ENCODE peak calls at places on chromosomes 1 and 21, in nine cellular contexts. T is fibroblast of pulmonary artery; J is CD8-positive, alpha-beta T cell; W is foreskin fibroblast; N is astrocyte of the spinal cord; X is fibroblast of the aortic adventitia; Z is sigmoid colon; K is ovary; B is RWPE1. U is an unnamed sample.

GRCh38 chr21:46080171-46081021 is 17.5 kb upstream of the COL6A2 start:
- DNase-seq in T (no peak), J (peak), W (peak), N (no peak), X (no peak), Z (peak), K (peak), B (no peak), U (no peak)

GRCh38 chr1:171641076-171641864 is 11.2 kb downstream of the MYOC start:
- DNase-seq in T (no peak), J (no peak), W (no peak), N (no peak), X (no peak), Z (no peak), K (no peak), B (no peak), U (no peak)

GRCh38 chr1:33719771-33720670 is 143.9 kb upstream of the HMGB4 start:
- DNase-seq in T (no peak), J (peak), W (no peak), N (peak), X (peak), Z (no peak), K (no peak), B (no peak), U (no peak)

GRCh38 chr1:89635825-89636815 is 3.2 kb downstream of the LRRC8C start:
- DNase-seq in T (peak), J (no peak), W (peak), N (peak), X (peak), Z (no peak), K (no peak), B (peak), U (no peak)

GRCh38 chr1:47436979-47437517 is 796 bp upstream of the FOXD2 start:
- DNase-seq in T (peak), J (no peak), W (peak), N (peak), X (peak), Z (no peak), K (no peak), B (peak), U (no peak)

GRCh38 chr21:27212444-27212843 is 245.6 kb upstream of the ADAMTS5 start:
- DNase-seq in T (no peak), J (no peak), W (no peak), N (no peak), X (peak), Z (no peak), K (no peak), B (no peak), U (no peak)

GRCh38 chr1:166170075-166170474 is 3.3 kb upstream of the FAM78B start:
- DNase-seq in T (no peak), J (no peak), W (no peak), N (no peak), X (no peak), Z (no peak), K (no peak), B (no peak), U (no peak)

GRCh38 chr1:108829498-108829916 is 27.4 kb downstream of the AKNAD1 start:
- DNase-seq in T (no peak), J (no peak), W (peak), N (peak), X (no peak), Z (no peak), K (no peak), B (no peak), U (no peak)

GRCh38 chr1:28296401-28297220 is 32.2 kb upstream of the MED18 start:
- DNase-seq in T (peak), J (no peak), W (no peak), N (peak), X (no peak), Z (peak), K (peak), B (no peak), U (peak)

GRCh38 chr1:195550071-195550862 is 1058.0 kb downstream of the KCNT2 start:
- DNase-seq in T (no peak), J (no peak), W (no peak), N (no peak), X (no peak), Z (no peak), K (no peak), B (no peak), U (no peak)

GRCh38 chr1:13764933-13765332 is 64.9 kb downstream of the PRDM2 start:
- DNase-seq in T (no peak), J (no peak), W (no peak), N (no peak), X (no peak), Z (no peak), K (no peak), B (no peak), U (no peak)

GRCh38 chr1:218613105-218613504 is 268.0 kb downstream of the TGFB2 start:
- DNase-seq in T (no peak), J (no peak), W (no peak), N (no peak), X (no peak), Z (no peak), K (no peak), B (no peak), U (no peak)

GRCh38 chr21:23111070-23111605 is 2112.9 kb downstream of the NCAM2 start:
- DNase-seq in T (no peak), J (no peak), W (no peak), N (no peak), X (no peak), Z (no peak), K (no peak), B (no peak), U (no peak)

GRCh38 chr1:205298191-205298994 is 23.2 kb downstream of the NUAK2 start:
- DNase-seq in T (peak), J (no peak), W (peak), N (peak), X (peak), Z (no peak), K (no peak), B (peak), U (no peak)

GRCh38 chr1:72284084-72284397 is 1.7 kb upstream of the NEGR1 start:
- DNase-seq in T (no peak), J (no peak), W (no peak), N (peak), X (no peak), Z (no peak), K (no peak), B (peak), U (no peak)

GRCh38 chr1:160885080-160885479 is at the start of gene ITLN1:
- DNase-seq in T (no peak), J (no peak), W (no peak), N (no peak), X (no peak), Z (no peak), K (no peak), B (no peak), U (no peak)

GRCh38 chr21:38773108-38774061 is 32.3 kb upstream of the ETS2 start:
- DNase-seq in T (peak), J (no peak), W (peak), N (peak), X (peak), Z (no peak), K (no peak), B (peak), U (no peak)

GRCh38 chr1:4219111-4219510 is 319.0 kb upstream of the C1orf174 start:
- DNase-seq in T (no peak), J (no peak), W (no peak), N (no peak), X (no peak), Z (no peak), K (no peak), B (no peak), U (no peak)

GRCh38 chr1:25520446-25521061 is 22.9 kb upstream of the LDLRAP1 start:
- DNase-seq in T (peak), J (peak), W (peak), N (peak), X (peak), Z (peak), K (peak), B (peak), U (peak)

GRCh38 chr1:96409087-96409486 is 312.5 kb upstream of the PTBP2 start:
- DNase-seq in T (no peak), J (no peak), W (no peak), N (no peak), X (no peak), Z (no peak), K (no peak), B (no peak), U (no peak)

GRCh38 chr1:212234431-212235298 is 50.5 kb upstream of the PPP2R5A start:
- DNase-seq in T (peak), J (no peak), W (peak), N (peak), X (peak), Z (peak), K (no peak), B (peak), U (no peak)

DNA sequence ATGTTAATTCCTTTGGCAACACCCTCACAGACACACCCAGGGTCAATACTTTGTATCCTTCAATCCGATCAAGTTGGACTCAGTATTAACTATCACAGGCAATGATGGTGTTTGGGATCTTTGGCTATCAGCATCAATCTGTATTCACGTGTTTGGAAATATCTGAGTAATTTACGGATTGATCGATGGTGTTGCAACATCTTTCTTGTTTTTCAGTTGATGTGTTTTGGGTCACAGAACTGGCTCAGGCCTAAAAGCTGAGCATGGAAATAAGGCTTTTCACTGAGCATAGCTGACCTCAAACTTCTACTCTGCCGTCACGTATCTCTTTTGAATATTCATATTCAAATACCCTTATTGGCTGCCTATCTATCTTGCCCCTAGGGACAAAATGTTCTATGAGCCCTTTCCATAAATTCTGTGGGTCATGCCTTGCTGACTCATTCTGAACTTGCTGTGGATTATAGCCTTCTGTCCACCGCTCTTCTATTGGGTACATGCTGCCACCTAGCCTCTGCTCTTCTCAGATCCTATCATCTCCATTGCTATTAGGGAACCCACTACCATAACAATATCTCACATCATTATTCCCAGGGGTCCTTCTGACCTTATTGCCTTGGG is 156.0 kb downstream of the PDE4B start:
- DNase-seq in T (peak), J (no peak), W (peak), N (peak), X (peak), Z (no peak), K (no peak), B (no peak), U (no peak)
- TF ChIP-seq CTCF in T (peak), J (no peak), W (peak), N (peak), X (no peak), Z (no peak), K (no peak), B (no peak), U (no peak)

DNA sequence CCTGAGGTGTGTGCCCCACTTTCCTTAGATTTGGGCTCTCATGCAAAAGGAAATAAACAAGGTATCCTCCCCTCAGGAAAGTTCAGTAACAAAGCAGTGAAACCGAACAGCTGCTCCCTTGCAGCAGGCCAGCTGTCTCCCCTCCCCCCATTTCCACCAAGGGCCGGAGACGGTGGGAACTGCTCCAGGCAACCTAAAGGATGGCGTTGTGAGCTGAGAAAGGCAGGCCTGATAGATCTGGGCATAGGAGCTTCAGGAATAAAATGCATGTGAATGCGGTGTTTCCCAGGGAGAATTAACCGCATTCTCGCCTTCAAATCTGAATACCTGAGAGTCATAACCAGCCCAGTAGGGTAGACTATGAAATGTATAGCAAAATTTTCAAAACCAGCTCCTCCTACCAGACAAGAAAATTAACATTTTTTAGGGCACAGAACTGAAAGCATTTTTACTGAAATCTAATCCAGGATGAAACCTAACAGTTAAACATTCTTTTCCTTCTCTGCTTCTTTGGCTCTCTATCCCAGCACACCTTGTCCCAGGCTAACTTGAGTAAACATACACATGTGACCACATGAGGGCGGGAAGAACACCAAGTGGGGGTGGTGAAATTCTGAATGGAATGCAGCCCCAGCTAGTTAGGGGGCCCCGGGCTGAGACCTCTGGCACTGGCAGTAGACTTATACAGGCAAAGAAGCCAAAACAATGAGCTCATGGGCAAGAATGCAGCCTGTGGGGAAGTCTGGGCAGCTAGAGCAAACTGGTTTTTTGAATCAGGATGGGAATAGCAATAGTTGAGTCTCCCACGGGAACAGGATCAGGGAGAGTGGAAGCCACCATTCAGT is 11.5 kb downstream of the MCL1 start:
- DNase-seq in T (peak), J (peak), W (peak), N (peak), X (peak), Z (peak), K (peak), B (peak), U (no peak)
- TF ChIP-seq CTCF in T (no peak), J (no peak), W (no peak), N (no peak), X (no peak), Z (no peak), K (no peak), B (no peak), U (no peak)

GRCh38 chr1:19978143-19978542 is 1.3 kb downstream of the PLA2G2A start:
- DNase-seq in T (no peak), J (no peak), W (no peak), N (no peak), X (no peak), Z (no peak), K (no peak), B (no peak), U (no peak)
- TF ChIP-seq CTCF in T (no peak), J (no peak), W (no peak), N (no peak), X (no peak), Z (no peak), K (no peak), B (no peak), U (no peak)

GRCh38 chr1:20702416-20702815 is 15.4 kb downstream of the KIF17 start:
- DNase-seq in T (peak), J (no peak), W (no peak), N (peak), X (peak), Z (no peak), K (no peak), B (no peak), U (no peak)
- TF ChIP-seq CTCF in T (peak), J (no peak), W (peak), N (peak), X (peak), Z (no peak), K (no peak), B (no peak), U (no peak)

DNA sequence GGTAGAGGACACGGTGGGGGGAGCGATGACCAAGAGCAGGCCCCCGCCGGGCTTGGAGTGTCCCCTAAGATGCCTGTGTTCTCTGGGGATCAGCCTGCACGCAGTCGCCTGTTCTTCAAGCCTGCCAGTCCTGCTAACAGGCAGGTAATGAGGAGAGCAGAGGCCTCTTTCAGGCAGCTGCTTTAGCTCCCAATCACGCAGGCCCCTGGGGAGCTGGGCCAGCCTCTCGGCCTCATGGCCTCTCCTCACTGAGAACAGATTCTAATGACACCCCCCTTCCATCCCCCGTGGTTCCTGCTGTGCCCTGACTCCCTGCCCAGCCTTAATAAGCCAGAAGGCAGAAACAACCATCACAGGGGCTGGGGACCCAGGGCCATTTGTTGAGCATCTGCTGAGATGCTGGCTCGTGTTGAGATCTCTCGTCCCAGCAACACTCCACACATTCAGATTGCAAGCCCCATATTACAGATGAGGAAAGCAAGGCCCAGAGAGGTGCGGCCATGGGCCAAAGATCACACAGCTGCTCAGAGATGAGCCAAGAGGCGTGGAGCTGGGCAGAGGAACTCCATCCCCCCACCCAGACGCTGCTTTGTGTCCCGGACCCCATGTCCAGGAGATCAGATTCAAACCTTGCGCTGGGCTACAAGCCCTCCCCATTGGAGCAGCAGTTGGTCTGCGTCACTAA is 71.6 kb upstream of the CASZ1 start:
- DNase-seq in T (no peak), J (no peak), W (no peak), N (no peak), X (no peak), Z (no peak), K (no peak), B (no peak), U (no peak)
- TF ChIP-seq CTCF in T (no peak), J (no peak), W (no peak), N (no peak), X (no peak), Z (no peak), K (no peak), B (no peak), U (no peak)

GRCh38 chr1:62529227-62529626 is 68.1 kb upstream of the ANGPTL3 start:
- DNase-seq in T (no peak), J (no peak), W (no peak), N (no peak), X (no peak), Z (no peak), K (no peak), B (no peak), U (no peak)

GRCh38 chr1:62528015-62528414 is 69.3 kb upstream of the ANGPTL3 start:
- DNase-seq in T (peak), J (no peak), W (no peak), N (no peak), X (no peak), Z (no peak), K (no peak), B (no peak), U (no peak)

GRCh38 chr1:62530516-62531154 is 66.7 kb upstream of the ANGPTL3 start:
- DNase-seq in T (peak), J (no peak), W (peak), N (peak), X (peak), Z (no peak), K (no peak), B (peak), U (no peak)
- TF ChIP-seq CTCF in T (peak), J (no peak), W (peak), N (peak), X (peak), Z (peak), K (no peak), B (peak), U (no peak)

GRCh38 chr1:226109829-226110248 is 47.3 kb downstream of the H3-3A start:
- DNase-seq in T (peak), J (peak), W (peak), N (peak), X (peak), Z (peak), K (peak), B (peak), U (peak)

GRCh38 chr1:226111865-226112395 is 49.4 kb downstream of the H3-3A start:
- DNase-seq in T (no peak), J (no peak), W (no peak), N (no peak), X (no peak), Z (no peak), K (no peak), B (no peak), U (no peak)

GRCh38 chr1:226111109-226111864 is 48.8 kb downstream of the H3-3A start:
- DNase-seq in T (no peak), J (no peak), W (no peak), N (no peak), X (no peak), Z (no peak), K (no peak), B (no peak), U (no peak)

GRCh38 chr1:226110249-226111108 is 48.0 kb downstream of the H3-3A start:
- DNase-seq in T (peak), J (peak), W (peak), N (peak), X (peak), Z (peak), K (peak), B (peak), U (no peak)

DNA sequence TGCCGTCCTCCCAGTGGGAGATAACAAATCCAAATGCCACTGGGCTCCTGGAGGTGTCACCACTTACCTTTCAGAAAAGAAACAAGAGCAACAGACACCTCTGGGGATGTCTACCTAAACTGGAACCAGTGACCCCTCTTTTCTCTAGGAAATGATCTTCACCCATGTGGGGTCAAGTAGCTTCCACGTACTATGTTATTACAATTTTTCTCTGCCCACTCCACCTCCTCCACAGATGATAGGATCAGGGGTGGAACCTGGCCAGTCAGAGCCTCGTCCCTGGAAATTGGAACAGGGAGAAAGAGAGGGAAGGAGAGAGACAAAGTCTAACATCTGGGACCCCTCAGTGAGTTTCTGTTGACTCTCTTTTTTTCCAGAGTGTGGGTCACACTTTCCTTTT is 50.1 kb downstream of the H3-3A start:
- DNase-seq in T (no peak), J (no peak), W (no peak), N (no peak), X (no peak), Z (no peak), K (no peak), B (no peak), U (no peak)
- TF ChIP-seq CTCF in T (no peak), J (no peak), W (no peak), N (no peak), X (no peak), Z (no peak), K (no peak), B (no peak), U (no peak)

U was measured in omental fat pad.